ENCODE peak calls at places on chromosomes 2 and 18, in ten cellular contexts. A, N, K, P, W, S, E, V, O and T are unnamed samples.

GRCh38 chr18:70363861-70364260 is 75.0 kb downstream of the SOCS6 start:
- DNase-seq in A (no peak), N (no peak), K (no peak), P (no peak), W (no peak), S (no peak), E (peak), V (no peak), O (no peak), T (no peak)

GRCh38 chr2:96618599-96619283 is 19.4 kb downstream of the KANSL3 start:
- DNase-seq in A (no peak), N (no peak), K (no peak), P (no peak), W (no peak), S (no peak), E (no peak), V (no peak), O (no peak), T (no peak)

GRCh38 chr2:217966399-217967068 is 36.3 kb downstream of the TNS1 start:
- DNase-seq in A (no peak), N (no peak), K (no peak), P (no peak), W (no peak), S (no peak), E (no peak), V (no peak), O (no peak), T (no peak)

GRCh38 chr2:128408349-128409305 is 90.0 kb upstream of the HS6ST1 start:
- DNase-seq in A (no peak), N (no peak), K (no peak), P (no peak), W (no peak), S (peak), E (peak), V (no peak), O (peak), T (no peak)

GRCh38 chr2:147471126-147471525 is 373.7 kb upstream of the ACVR2A start:
- DNase-seq in A (no peak), N (no peak), K (no peak), P (no peak), W (no peak), S (no peak), E (no peak), V (no peak), O (no peak), T (no peak)

GRCh38 chr2:83565231-83566025 is 893.7 kb downstream of the SUCLG1 start:
- DNase-seq in A (no peak), N (no peak), K (no peak), P (no peak), W (no peak), S (no peak), E (no peak), V (no peak), O (peak), T (no peak)

GRCh38 chr2:3305952-3306351 is 71.7 kb downstream of the EIPR1 start:
- DNase-seq in A (no peak), N (no peak), K (no peak), P (no peak), W (no peak), S (no peak), E (no peak), V (no peak), O (no peak), T (no peak)

GRCh38 chr2:121790276-121790956 is 35.0 kb downstream of the TSN start:
- DNase-seq in A (no peak), N (no peak), K (no peak), P (no peak), W (no peak), S (no peak), E (peak), V (no peak), O (peak), T (no peak)

GRCh38 chr2:202015471-202015870 is 18.2 kb upstream of the FZD7 start:
- DNase-seq in A (no peak), N (no peak), K (no peak), P (no peak), W (no peak), S (no peak), E (no peak), V (no peak), O (no peak), T (no peak)

GRCh38 chr2:219309278-219309677 is at the start of gene PTPRN:
- DNase-seq in A (peak), N (no peak), K (no peak), P (no peak), W (peak), S (no peak), E (no peak), V (no peak), O (no peak), T (no peak)

GRCh38 chr18:51100371-51101000 is 70.5 kb downstream of the SMAD4 start:
- DNase-seq in A (no peak), N (no peak), K (no peak), P (no peak), W (no peak), S (no peak), E (no peak), V (no peak), O (no peak), T (no peak)

GRCh38 chr2:160111951-160112798 is 49.8 kb upstream of the PLA2R1 start:
- DNase-seq in A (no peak), N (no peak), K (no peak), P (no peak), W (no peak), S (no peak), E (no peak), V (no peak), O (no peak), T (no peak)

GRCh38 chr18:53796042-53796729 is 428.3 kb downstream of the MBD2 start:
- DNase-seq in A (no peak), N (peak), K (peak), P (peak), W (no peak), S (no peak), E (peak), V (no peak), O (peak), T (no peak)